ENCODE peak calls at places on chromosomes 5 and 9, in six cellular contexts. O is A172, G is fibroblast of the aortic adventitia, P is fibroblast of villous mesenchyme, I is ELF-1, W is heart right ventricle. J is an unnamed sample.
A peak's percentile ranks its signal among the peaks of the same experiment; 100 is the strongest.

GRCh38 chr9:138073408-138073807 is 195.8 kb downstream of the CACNA1B start:
- DNase-seq in O (no peak), G (no peak), P (no peak), I (no peak), W (no peak), J (no peak)

GRCh38 chr9:97696025-97696822 is 916 bp downstream of the XPA start:
- DNase-seq in O (peak; percentile 36), G (peak; percentile 46), P (peak; percentile 41), I (no peak), W (no peak), J (peak; percentile 27)

GRCh38 chr9:89458768-89459496 is 39.0 kb downstream of the SEMA4D start:
- DNase-seq in O (no peak), G (no peak), P (no peak), I (no peak), W (no peak), J (no peak)

GRCh38 chr5:1418238-1418920 is 26.9 kb downstream of the SLC6A3 start:
- DNase-seq in O (no peak), G (no peak), P (no peak), I (no peak), W (no peak), J (no peak)

GRCh38 chr5:1686066-1686802 is 113.4 kb downstream of the MRPL36 start:
- DNase-seq in O (no peak), G (no peak), P (no peak), I (no peak), W (no peak), J (no peak)

GRCh38 chr9:88716636-88717035 is 181.7 kb downstream of the NXNL2 start:
- DNase-seq in O (no peak), G (peak; percentile 46), P (peak; percentile 26), I (no peak), W (no peak), J (no peak)

GRCh38 chr5:14669415-14669814 is 4.9 kb downstream of the OTULIN start:
- DNase-seq in O (no peak), G (no peak), P (no peak), I (no peak), W (no peak), J (no peak)

GRCh38 chr9:76859860-76860259 is 46.1 kb downstream of the PRUNE2 start:
- DNase-seq in O (peak; percentile 14), G (no peak), P (no peak), I (no peak), W (no peak), J (peak; percentile 25)

GRCh38 chr5:58188287-58188651 is 271.6 kb downstream of the PLK2 start:
- DNase-seq in O (peak; percentile 91), G (peak; percentile 86), P (peak; percentile 30), I (peak; percentile 4), W (no peak), J (peak; percentile 45)

GRCh38 chr9:5428794-5429528 is 8.8 kb downstream of the PLGRKT start:
- DNase-seq in O (no peak), G (no peak), P (no peak), I (no peak), W (no peak), J (peak; percentile 27)

GRCh38 chr5:74957029-74957781 is 91.0 kb upstream of the FAM169A start:
- DNase-seq in O (no peak), G (no peak), P (no peak), I (no peak), W (no peak), J (no peak)

GRCh38 chr9:31671011-31671410 is 713.4 kb upstream of the ACO1 start:
- DNase-seq in O (no peak), G (no peak), P (no peak), I (no peak), W (no peak), J (no peak)

GRCh38 chr9:109307380-109308240 is 13.2 kb downstream of the EPB41L4B start:
- DNase-seq in O (no peak), G (no peak), P (no peak), I (no peak), W (no peak), J (no peak)

GRCh38 chr9:105219291-105219805 is 25.1 kb upstream of the SLC44A1 start:
- DNase-seq in O (no peak), G (no peak), P (no peak), I (no peak), W (no peak), J (peak; percentile 80)

GRCh38 chr5:56950626-56951130 is 1.2 kb downstream of the MIER3 start:
- DNase-seq in O (peak; percentile 46), G (peak; percentile 76), P (peak; percentile 71), I (peak; percentile 69), W (peak; percentile 64), J (peak; percentile 66)

GRCh38 chr5:1159774-1160406 is 41.5 kb upstream of the SLC6A19 start:
- DNase-seq in O (no peak), G (no peak), P (no peak), I (no peak), W (no peak), J (no peak)

GRCh38 chr9:19232830-19233194 is 2.3 kb downstream of the DENND4C start:
- DNase-seq in O (peak; percentile 13), G (peak; percentile 71), P (peak; percentile 31), I (no peak), W (no peak), J (peak; percentile 57)

GRCh38 chr5:149128023-149128875 is 13.0 kb upstream of the ABLIM3 start:
- DNase-seq in O (peak; percentile 39), G (peak; percentile 50), P (no peak), I (peak; percentile 55), W (no peak), J (peak; percentile 45)

GRCh38 chr5:73447234-73448071 is 1.1 kb downstream of the FOXD1 start:
- DNase-seq in O (peak; percentile 37), G (peak; percentile 67), P (peak; percentile 62), I (peak; percentile 62), W (no peak), J (peak; percentile 58)

GRCh38 chr9:85137606-85138150 is 468.1 kb downstream of the NTRK2 start:
- DNase-seq in O (no peak), G (no peak), P (no peak), I (no peak), W (no peak), J (no peak)